ENCODE peak calls at places on chromosomes 2 and 18, in ten cellular contexts. One of them, this sample, is unnamed.
A peak's percentile ranks its signal among the peaks of the same experiment; 100 is the strongest.

GRCh38 chr18:7567487-7568425 is 640 bp downstream of the PTPRM start:
- DNase-seq in tibial nerve: peak; percentile 22
- DNase-seq in AG04450: no peak
- DNase-seq in CD4-positive, alpha-beta memory T cell: peak; percentile 15
- DNase-seq in sigmoid colon: peak; percentile 83
- DNase-seq in tibial artery: peak; percentile 52
- DNase-seq in CD4-positive, CD25-positive, alpha-beta regulatory T cell: peak; percentile 2
- DNase-seq in lower lobe of right lung: peak; percentile 68
- DNase-seq in neuronal stem cell: peak; percentile 59
- DNase-seq in left lung: peak; percentile 85
- DNase-seq in this sample: peak; percentile 79

GRCh38 chr18:3861495-3861894 is 411.5 kb downstream of the TGIF1 start:
- DNase-seq in tibial nerve: no peak
- DNase-seq in AG04450: no peak
- DNase-seq in CD4-positive, alpha-beta memory T cell: no peak
- DNase-seq in sigmoid colon: no peak
- DNase-seq in tibial artery: no peak
- DNase-seq in CD4-positive, CD25-positive, alpha-beta regulatory T cell: no peak
- DNase-seq in lower lobe of right lung: no peak
- DNase-seq in neuronal stem cell: no peak
- DNase-seq in left lung: no peak
- DNase-seq in this sample: no peak

GRCh38 chr2:29014811-29015414 is 33.8 kb downstream of the TOGARAM2 start:
- DNase-seq in tibial nerve: no peak
- DNase-seq in AG04450: no peak
- DNase-seq in CD4-positive, alpha-beta memory T cell: peak; percentile 80
- DNase-seq in sigmoid colon: no peak
- DNase-seq in tibial artery: no peak
- DNase-seq in CD4-positive, CD25-positive, alpha-beta regulatory T cell: peak; percentile 91
- DNase-seq in lower lobe of right lung: peak; percentile 65
- DNase-seq in neuronal stem cell: no peak
- DNase-seq in left lung: no peak
- DNase-seq in this sample: no peak

GRCh38 chr2:12717191-12717987 is 653 bp downstream of the TRIB2 start:
- DNase-seq in tibial nerve: peak; percentile 34
- DNase-seq in AG04450: no peak
- DNase-seq in CD4-positive, alpha-beta memory T cell: peak; percentile 71
- DNase-seq in sigmoid colon: peak; percentile 79
- DNase-seq in tibial artery: peak; percentile 55
- DNase-seq in CD4-positive, CD25-positive, alpha-beta regulatory T cell: peak; percentile 75
- DNase-seq in lower lobe of right lung: peak; percentile 76
- DNase-seq in neuronal stem cell: peak; percentile 70
- DNase-seq in left lung: peak; percentile 87
- DNase-seq in this sample: peak; percentile 84

GRCh38 chr18:66457245-66457644 is 146.6 kb downstream of the CDH19 start:
- DNase-seq in tibial nerve: no peak
- DNase-seq in AG04450: no peak
- DNase-seq in CD4-positive, alpha-beta memory T cell: no peak
- DNase-seq in sigmoid colon: no peak
- DNase-seq in tibial artery: no peak
- DNase-seq in CD4-positive, CD25-positive, alpha-beta regulatory T cell: no peak
- DNase-seq in lower lobe of right lung: no peak
- DNase-seq in neuronal stem cell: no peak
- DNase-seq in left lung: no peak
- DNase-seq in this sample: no peak

GRCh38 chr2:29106980-29107388 is 8.2 kb upstream of the CLIP4 start:
- DNase-seq in tibial nerve: no peak
- DNase-seq in AG04450: no peak
- DNase-seq in CD4-positive, alpha-beta memory T cell: no peak
- DNase-seq in sigmoid colon: no peak
- DNase-seq in tibial artery: no peak
- DNase-seq in CD4-positive, CD25-positive, alpha-beta regulatory T cell: no peak
- DNase-seq in lower lobe of right lung: no peak
- DNase-seq in neuronal stem cell: no peak
- DNase-seq in left lung: no peak
- DNase-seq in this sample: no peak

GRCh38 chr2:23692263-23692662 is 234.7 kb downstream of the ATAD2B start:
- DNase-seq in tibial nerve: no peak
- DNase-seq in AG04450: no peak
- DNase-seq in CD4-positive, alpha-beta memory T cell: no peak
- DNase-seq in sigmoid colon: peak; percentile 37
- DNase-seq in tibial artery: peak; percentile 15
- DNase-seq in CD4-positive, CD25-positive, alpha-beta regulatory T cell: no peak
- DNase-seq in lower lobe of right lung: no peak
- DNase-seq in neuronal stem cell: no peak
- DNase-seq in left lung: peak; percentile 55
- DNase-seq in this sample: no peak

GRCh38 chr2:73611193-73611592 is 31.0 kb downstream of the NAT8 start:
- DNase-seq in tibial nerve: no peak
- DNase-seq in AG04450: no peak
- DNase-seq in CD4-positive, alpha-beta memory T cell: no peak
- DNase-seq in sigmoid colon: no peak
- DNase-seq in tibial artery: no peak
- DNase-seq in CD4-positive, CD25-positive, alpha-beta regulatory T cell: no peak
- DNase-seq in lower lobe of right lung: no peak
- DNase-seq in neuronal stem cell: no peak
- DNase-seq in left lung: no peak
- DNase-seq in this sample: no peak

GRCh38 chr18:23963443-23964185 is 50.9 kb upstream of the TTC39C start:
- DNase-seq in tibial nerve: no peak
- DNase-seq in AG04450: no peak
- DNase-seq in CD4-positive, alpha-beta memory T cell: no peak
- DNase-seq in sigmoid colon: no peak
- DNase-seq in tibial artery: no peak
- DNase-seq in CD4-positive, CD25-positive, alpha-beta regulatory T cell: no peak
- DNase-seq in lower lobe of right lung: no peak
- DNase-seq in neuronal stem cell: no peak
- DNase-seq in left lung: no peak
- DNase-seq in this sample: no peak

GRCh38 chr18:62457830-62458229 is 65.0 kb upstream of the ZCCHC2 start:
- DNase-seq in tibial nerve: no peak
- DNase-seq in AG04450: no peak
- DNase-seq in CD4-positive, alpha-beta memory T cell: no peak
- DNase-seq in sigmoid colon: no peak
- DNase-seq in tibial artery: no peak
- DNase-seq in CD4-positive, CD25-positive, alpha-beta regulatory T cell: no peak
- DNase-seq in lower lobe of right lung: no peak
- DNase-seq in neuronal stem cell: no peak
- DNase-seq in left lung: no peak
- DNase-seq in this sample: peak; percentile 16

GRCh38 chr2:43611987-43612894 is 16.4 kb upstream of the THADA start:
- DNase-seq in tibial nerve: peak; percentile 65
- DNase-seq in AG04450: no peak
- DNase-seq in CD4-positive, alpha-beta memory T cell: peak; percentile 67
- DNase-seq in sigmoid colon: peak; percentile 80
- DNase-seq in tibial artery: peak; percentile 73
- DNase-seq in CD4-positive, CD25-positive, alpha-beta regulatory T cell: peak; percentile 77
- DNase-seq in lower lobe of right lung: no peak
- DNase-seq in neuronal stem cell: peak; percentile 65
- DNase-seq in left lung: no peak
- DNase-seq in this sample: no peak

DNA sequence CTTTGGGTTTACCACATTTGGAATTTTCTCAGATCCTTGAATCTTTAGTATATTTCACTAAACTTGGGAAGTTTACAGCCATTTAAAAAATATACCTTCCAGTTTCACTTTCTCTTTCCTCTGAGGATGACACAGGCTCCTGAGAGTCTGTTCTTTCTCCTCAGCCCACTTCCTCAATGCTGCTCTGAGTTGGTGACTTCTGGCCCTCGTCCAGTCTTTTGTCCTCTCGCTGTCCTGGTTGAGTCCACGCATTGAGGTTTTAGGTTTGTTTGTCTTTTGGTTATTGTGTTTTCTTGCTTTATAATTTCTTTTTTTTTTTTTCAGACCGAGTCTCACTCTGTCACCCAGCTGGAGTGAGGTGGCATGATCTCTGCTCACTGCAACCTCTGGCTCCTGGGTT is 40.7 kb upstream of the GALR1 start:
- DNase-seq in tibial nerve: no peak
- DNase-seq in AG04450: no peak
- DNase-seq in CD4-positive, alpha-beta memory T cell: peak; percentile 54
- DNase-seq in sigmoid colon: peak; percentile 76
- DNase-seq in tibial artery: peak; percentile 57
- DNase-seq in CD4-positive, CD25-positive, alpha-beta regulatory T cell: peak; percentile 71
- DNase-seq in lower lobe of right lung: no peak
- DNase-seq in neuronal stem cell: no peak
- DNase-seq in left lung: no peak
- DNase-seq in this sample: no peak
- H3K4me3 ChIP-seq in tibial nerve: no peak overlapping the region
- H3K4me3 ChIP-seq in AG04450: no peak overlapping the region
- H3K4me3 ChIP-seq in CD4-positive, alpha-beta memory T cell: peak overlapping the region; percentile 64
- H3K4me3 ChIP-seq in sigmoid colon: peak overlapping the region; percentile 12
- H3K4me3 ChIP-seq in tibial artery: no peak overlapping the region
- H3K4me3 ChIP-seq in CD4-positive, CD25-positive, alpha-beta regulatory T cell: peak overlapping the region; percentile 91
- H3K4me3 ChIP-seq in lower lobe of right lung: peak overlapping the region; percentile 24
- H3K4me3 ChIP-seq in neuronal stem cell: no peak overlapping the region
- H3K4me3 ChIP-seq in left lung: peak overlapping the region; percentile 32
- H3K4me3 ChIP-seq in this sample: peak overlapping the region; percentile 37

DNA sequence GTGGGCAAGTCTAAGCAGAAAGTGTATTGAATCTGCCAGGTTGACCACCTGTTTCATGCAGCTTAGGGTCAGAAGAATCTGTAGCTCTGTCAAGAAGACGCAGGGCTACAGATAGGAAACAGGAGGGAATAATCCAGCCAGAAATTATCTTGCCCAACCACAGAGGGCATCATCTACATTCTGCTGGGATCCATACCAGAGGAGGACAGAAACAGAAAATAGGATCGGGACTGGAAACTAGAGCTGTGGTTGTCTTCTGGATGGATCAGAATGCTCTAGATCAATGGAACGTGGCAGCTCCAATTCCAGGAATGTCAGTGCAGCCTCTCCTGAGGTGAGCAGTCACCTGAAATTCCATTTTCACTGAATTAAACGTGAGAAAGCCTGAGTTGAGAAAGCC is 3.6 kb downstream of the SPATA3 start:
- DNase-seq in tibial nerve: no peak
- DNase-seq in AG04450: no peak
- DNase-seq in CD4-positive, alpha-beta memory T cell: no peak
- DNase-seq in sigmoid colon: no peak
- DNase-seq in tibial artery: no peak
- DNase-seq in CD4-positive, CD25-positive, alpha-beta regulatory T cell: no peak
- DNase-seq in lower lobe of right lung: no peak
- DNase-seq in neuronal stem cell: no peak
- DNase-seq in left lung: no peak
- DNase-seq in this sample: no peak
- H3K27me3 ChIP-seq in tibial nerve: peaks cover 25% of the 10 kb centered on the region
- H3K27me3 ChIP-seq in AG04450: peaks cover 46% of the 10 kb centered on the region
- H3K27me3 ChIP-seq in CD4-positive, alpha-beta memory T cell: peaks cover 3% of the 10 kb centered on the region
- H3K27me3 ChIP-seq in sigmoid colon: no peaks in the 10 kb centered on the region
- H3K27me3 ChIP-seq in tibial artery: no peaks in the 10 kb centered on the region
- H3K27me3 ChIP-seq in CD4-positive, CD25-positive, alpha-beta regulatory T cell: peaks cover 13% of the 10 kb centered on the region
- H3K27me3 ChIP-seq in lower lobe of right lung: peaks cover 25% of the 10 kb centered on the region
- H3K27me3 ChIP-seq in neuronal stem cell: peaks cover 14% of the 10 kb centered on the region
- H3K27me3 ChIP-seq in left lung: peaks cover 52% of the 10 kb centered on the region
- H3K27me3 ChIP-seq in this sample: peaks cover 6% of the 10 kb centered on the region

DNA sequence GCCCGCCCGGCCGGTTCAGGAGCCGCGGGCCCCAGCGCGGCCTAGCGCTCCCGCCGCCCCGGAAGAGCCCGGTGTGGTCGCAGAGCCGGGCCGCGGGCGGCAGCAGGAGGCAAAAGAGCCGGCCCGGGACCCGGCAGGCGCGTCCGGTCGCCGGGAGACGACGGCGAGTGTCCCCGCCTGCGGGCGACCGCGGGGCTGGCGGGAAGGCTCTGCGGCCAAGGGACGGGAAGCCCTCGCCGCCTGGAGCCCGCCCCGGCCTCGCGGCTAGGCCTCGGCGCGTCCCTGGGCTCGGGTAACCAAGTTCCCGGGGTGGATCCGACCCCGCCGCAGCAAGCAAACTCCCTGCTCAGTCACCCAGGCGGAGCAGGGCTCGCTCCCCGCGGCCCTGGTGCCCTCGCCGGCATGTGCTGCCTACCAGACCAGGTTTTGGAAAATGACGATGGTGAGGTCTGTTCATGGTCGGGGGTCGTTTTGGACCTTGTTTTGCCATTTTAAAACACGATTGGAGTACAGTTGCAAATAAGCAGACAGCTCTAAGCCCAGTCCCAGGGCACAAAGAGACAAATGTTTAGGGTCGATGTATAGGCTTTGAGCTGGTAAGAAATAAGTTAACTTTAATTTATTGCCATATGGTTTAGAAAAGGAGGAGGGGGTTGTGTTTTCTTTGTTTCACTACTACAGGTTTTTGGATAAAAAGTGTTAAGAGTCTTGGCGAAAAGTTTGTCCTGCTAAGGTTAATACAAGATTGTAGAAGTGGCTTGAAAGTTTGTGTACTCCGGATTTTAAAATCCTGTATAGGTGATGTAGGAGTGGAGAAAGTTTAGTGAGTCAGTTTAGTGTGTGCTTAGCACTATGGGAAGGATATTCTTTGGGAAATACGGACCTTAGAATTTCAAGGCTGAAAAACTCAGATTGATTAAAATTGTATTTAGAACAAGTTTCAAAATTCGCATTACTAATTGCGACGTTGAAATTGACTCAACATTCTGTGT is 1.1 kb downstream of the KCMF1 start:
- DNase-seq in tibial nerve: no peak
- DNase-seq in AG04450: no peak
- DNase-seq in CD4-positive, alpha-beta memory T cell: peak; percentile 78
- DNase-seq in sigmoid colon: peak; percentile 74
- DNase-seq in tibial artery: peak; percentile 31
- DNase-seq in CD4-positive, CD25-positive, alpha-beta regulatory T cell: peak; percentile 74
- DNase-seq in lower lobe of right lung: peak; percentile 75
- DNase-seq in neuronal stem cell: no peak
- DNase-seq in left lung: peak; percentile 93
- DNase-seq in this sample: peak; percentile 83
- H3K4me3 ChIP-seq in tibial nerve: peak overlapping the region; percentile 68
- H3K4me3 ChIP-seq in AG04450: peak overlapping the region; percentile 74
- H3K4me3 ChIP-seq in CD4-positive, alpha-beta memory T cell: peak overlapping the region; percentile 35
- H3K4me3 ChIP-seq in sigmoid colon: peak overlapping the region; percentile 67
- H3K4me3 ChIP-seq in tibial artery: peak overlapping the region; percentile 75
- H3K4me3 ChIP-seq in CD4-positive, CD25-positive, alpha-beta regulatory T cell: peak overlapping the region; percentile 95
- H3K4me3 ChIP-seq in lower lobe of right lung: peak overlapping the region; percentile 79
- H3K4me3 ChIP-seq in neuronal stem cell: peak overlapping the region; percentile 88
- H3K4me3 ChIP-seq in left lung: peak overlapping the region; percentile 85
- H3K4me3 ChIP-seq in this sample: peak overlapping the region; percentile 76

DNA sequence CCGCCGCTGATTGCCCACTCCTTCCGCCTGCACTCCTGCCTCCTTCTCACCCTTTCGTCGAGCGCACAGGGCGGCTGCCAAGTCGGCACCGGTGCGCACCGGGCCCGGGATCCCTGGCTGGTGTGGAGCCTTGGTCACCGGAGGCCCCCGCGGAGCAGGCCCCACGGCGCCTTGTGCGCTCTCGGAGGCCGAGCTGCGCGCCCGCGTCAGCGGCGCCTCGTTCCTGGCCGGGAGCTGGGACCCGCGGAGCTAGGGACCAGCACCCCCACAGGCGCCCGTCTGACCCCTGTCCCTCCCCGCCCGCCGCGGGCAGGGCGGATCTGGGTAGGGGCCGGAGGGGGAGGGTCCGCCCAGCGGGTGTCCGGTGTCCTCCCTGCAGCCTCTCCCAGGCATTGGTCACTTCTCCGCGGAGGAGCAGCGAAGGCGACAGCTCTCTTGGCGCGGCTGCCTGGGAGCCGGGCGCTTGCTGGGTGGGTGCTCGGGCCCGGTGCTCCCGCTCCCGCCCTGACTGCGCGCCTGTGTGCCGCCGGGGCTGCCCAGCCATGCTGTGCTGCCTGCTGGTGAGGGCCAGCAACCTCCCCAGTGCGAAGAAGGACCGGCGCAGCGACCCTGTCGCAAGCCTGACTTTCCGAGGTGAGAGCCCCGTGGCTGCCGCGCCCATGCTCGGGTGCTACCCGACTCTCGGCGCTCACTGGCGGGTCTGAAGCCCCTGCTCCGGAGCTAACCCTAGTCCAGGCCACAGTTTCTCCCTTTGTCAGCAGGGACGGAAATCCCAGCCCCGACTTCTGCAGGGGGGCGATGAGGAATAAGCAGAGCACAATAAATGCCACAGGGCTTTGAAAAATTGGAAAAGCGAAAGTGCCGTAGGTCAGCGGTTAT is 13.2 kb downstream of the DYSF start:
- DNase-seq in tibial nerve: no peak
- DNase-seq in AG04450: no peak
- DNase-seq in CD4-positive, alpha-beta memory T cell: peak; percentile 3
- DNase-seq in sigmoid colon: no peak
- DNase-seq in tibial artery: no peak
- DNase-seq in CD4-positive, CD25-positive, alpha-beta regulatory T cell: peak; percentile 21
- DNase-seq in lower lobe of right lung: peak; percentile 56
- DNase-seq in neuronal stem cell: peak; percentile 54
- DNase-seq in left lung: peak; percentile 87
- DNase-seq in this sample: peak; percentile 71
- H3K27me3 ChIP-seq in tibial nerve: peaks cover 39% of the 10 kb centered on the region
- H3K27me3 ChIP-seq in AG04450: peaks cover 66% of the 10 kb centered on the region
- H3K27me3 ChIP-seq in CD4-positive, alpha-beta memory T cell: peaks cover 9% of the 10 kb centered on the region
- H3K27me3 ChIP-seq in sigmoid colon: no peaks in the 10 kb centered on the region
- H3K27me3 ChIP-seq in tibial artery: no peaks in the 10 kb centered on the region
- H3K27me3 ChIP-seq in CD4-positive, CD25-positive, alpha-beta regulatory T cell: peaks cover 37% of the 10 kb centered on the region
- H3K27me3 ChIP-seq in lower lobe of right lung: peaks cover 24% of the 10 kb centered on the region
- H3K27me3 ChIP-seq in neuronal stem cell: peaks cover 87% of the 10 kb centered on the region
- H3K27me3 ChIP-seq in left lung: peaks cover 56% of the 10 kb centered on the region
- H3K27me3 ChIP-seq in this sample: peaks cover 45% of the 10 kb centered on the region

This sample was measured in upper lobe of right lung.